ENCODE peak calls at places on chromosomes 1 and 21, in six cellular contexts. R is nephron progenitor cell; X is mammary epithelial cell; L is endothelial cell; B is tibial nerve; W is CD4-positive, alpha-beta T cell. H is an unnamed sample.

GRCh38 chr1:13948396-13948795 is 248.4 kb downstream of the PRDM2 start:
- DNase-seq in R (no peak), X (no peak), L (no peak), B (no peak), W (no peak), H (no peak)

GRCh38 chr1:226783202-226783601 is 44.1 kb upstream of the ITPKB start:
- DNase-seq in R (no peak), X (no peak), L (no peak), B (no peak), W (no peak), H (no peak)

GRCh38 chr1:180291004-180291403 is 60.9 kb downstream of the LHX4 start:
- DNase-seq in R (no peak), X (no peak), L (no peak), B (no peak), W (no peak), H (no peak)

GRCh38 chr1:47558601-47559593 is 121.1 kb downstream of the FOXD2 start:
- DNase-seq in R (no peak), X (no peak), L (no peak), B (no peak), W (no peak), H (no peak)

GRCh38 chr1:1358433-1359201 is at the start of gene MXRA8:
- DNase-seq in R (peak; percentile 63), X (no peak), L (no peak), B (peak; percentile 79), W (no peak), H (no peak)

GRCh38 chr1:69129538-69129937 is 438.2 kb upstream of the LRRC7 start:
- DNase-seq in R (no peak), X (no peak), L (no peak), B (no peak), W (no peak), H (no peak)

GRCh38 chr1:111099289-111099688 is 40.6 kb downstream of the DRAM2 start:
- DNase-seq in R (no peak), X (no peak), L (no peak), B (no peak), W (no peak), H (no peak)

GRCh38 chr21:43312011-43312410 is 114.9 kb downstream of the SIK1 start:
- DNase-seq in R (no peak), X (no peak), L (no peak), B (no peak), W (no peak), H (no peak)

GRCh38 chr21:46544003-46544402 is 60.9 kb downstream of the S100B start:
- DNase-seq in R (no peak), X (no peak), L (no peak), B (no peak), W (no peak), H (no peak)

GRCh38 chr1:89945852-89946476 is 48.9 kb upstream of the ZNF326 start:
- DNase-seq in R (no peak), X (peak; percentile 80), L (no peak), B (no peak), W (no peak), H (no peak)

GRCh38 chr1:94527447-94528031 is 14.0 kb downstream of the F3 start:
- DNase-seq in R (no peak), X (peak; percentile 89), L (no peak), B (no peak), W (no peak), H (no peak)

GRCh38 chr1:216456682-216457081 is 33.4 kb upstream of the USH2A start:
- DNase-seq in R (no peak), X (peak; percentile 81), L (no peak), B (no peak), W (no peak), H (no peak)

GRCh38 chr1:89987170-89987819 is 7.6 kb upstream of the ZNF326 start:
- DNase-seq in R (peak; percentile 39), X (peak; percentile 66), L (peak; percentile 50), B (no peak), W (peak; percentile 47), H (peak; percentile 35)

GRCh38 chr1:212089560-212090163 is 54.1 kb downstream of the DTL start:
- DNase-seq in R (no peak), X (no peak), L (no peak), B (no peak), W (no peak), H (no peak)

GRCh38 chr1:79792212-79792575 is 785.7 kb upstream of the ADGRL4 start:
- DNase-seq in R (no peak), X (peak; percentile 36), L (no peak), B (no peak), W (no peak), H (no peak)

GRCh38 chr1:12166834-12167492 is at the start of gene TNFRSF1B:
- DNase-seq in R (peak; percentile 77), X (peak; percentile 9), L (peak; percentile 70), B (peak; percentile 42), W (peak; percentile 58), H (no peak)

GRCh38 chr1:62057230-62057629 is 137.4 kb upstream of the L1TD1 start:
- DNase-seq in R (no peak), X (no peak), L (no peak), B (no peak), W (no peak), H (no peak)

GRCh38 chr1:100461222-100461621 is 76.7 kb upstream of the GPR88 start:
- DNase-seq in R (peak; percentile 9), X (no peak), L (no peak), B (peak; percentile 17), W (no peak), H (no peak)

GRCh38 chr1:67020304-67020703 is 33.6 kb downstream of the SLC35D1 start:
- DNase-seq in R (no peak), X (no peak), L (no peak), B (no peak), W (no peak), H (no peak)

GRCh38 chr1:115624859-115625258 is 16.9 kb upstream of the VANGL1 start:
- DNase-seq in R (no peak), X (no peak), L (no peak), B (no peak), W (no peak), H (no peak)

GRCh38 chr1:98264727-98265126 is 343.9 kb upstream of the DPYD start:
- DNase-seq in R (no peak), X (no peak), L (no peak), B (no peak), W (no peak), H (no peak)

GRCh38 chr1:40039245-40039756 is 1.2 kb upstream of the CAP1 start:
- DNase-seq in R (no peak), X (no peak), L (no peak), B (no peak), W (no peak), H (no peak)

GRCh38 chr1:16442273-16442672 is 1.7 kb downstream of the NECAP2 start:
- DNase-seq in R (no peak), X (no peak), L (no peak), B (no peak), W (no peak), H (no peak)

GRCh38 chr1:27408151-27408550 is 15.7 kb downstream of the GPR3 start:
- DNase-seq in R (no peak), X (no peak), L (no peak), B (no peak), W (no peak), H (no peak)

GRCh38 chr1:161934278-161934608 is 89.4 kb downstream of the OLFML2B start:
- DNase-seq in R (no peak), X (no peak), L (no peak), B (no peak), W (no peak), H (no peak)

GRCh38 chr1:228379165-228379460 is 27.5 kb downstream of the TRIM11 start:
- DNase-seq in R (peak; percentile 64), X (no peak), L (no peak), B (no peak), W (no peak), H (no peak)

GRCh38 chr21:43686811-43687565 is 27.6 kb downstream of the RRP1B start:
- DNase-seq in R (no peak), X (no peak), L (no peak), B (no peak), W (no peak), H (no peak)

GRCh38 chr1:19812875-19813650 is 2.0 kb downstream of the RNF186 start:
- DNase-seq in R (no peak), X (no peak), L (no peak), B (no peak), W (no peak), H (no peak)

GRCh38 chr1:204760350-204761134 is 75.0 kb upstream of the LRRN2 start:
- DNase-seq in R (no peak), X (no peak), L (no peak), B (no peak), W (no peak), H (no peak)

GRCh38 chr1:236451796-236452373 is 57.8 kb downstream of the EDARADD start:
- DNase-seq in R (no peak), X (peak; percentile 6), L (peak; percentile 39), B (no peak), W (peak; percentile 27), H (no peak)
- TF ChIP-seq CTCF in R (peak; percentile 21), X (peak; percentile 34), L (peak; percentile 52), B (no peak), W (peak; percentile 22), H (peak; percentile 28)

DNA sequence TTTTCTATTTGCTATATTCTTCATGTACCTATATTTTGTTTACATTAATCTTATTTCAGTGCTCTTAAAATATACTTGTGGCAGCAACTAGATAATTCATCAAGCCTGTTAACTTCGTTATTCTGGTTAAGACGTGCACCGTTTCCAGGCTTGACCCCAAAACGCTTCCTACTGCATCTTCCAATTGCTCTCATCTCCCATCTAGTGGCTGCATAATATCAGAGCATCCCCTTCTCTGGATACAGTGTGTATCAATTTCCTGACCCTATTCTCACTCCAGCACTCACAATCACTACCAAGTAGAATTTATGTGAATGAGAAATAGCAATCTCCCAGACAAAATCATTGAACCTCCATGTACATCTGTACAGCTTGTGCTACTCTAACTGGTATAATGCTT is 1280.3 kb upstream of the B3GALT2 start:
- DNase-seq in R (no peak), X (peak; percentile 2), L (peak; percentile 8), B (no peak), W (no peak), H (no peak)
- TF ChIP-seq CTCF in R (no peak), X (peak; percentile 18), L (peak; percentile 13), B (peak; percentile 8), W (no peak), H (peak; percentile 10)

GRCh38 chr1:225754940-225755635 is 22.5 kb upstream of the SRP9 start:
- DNase-seq in R (no peak), X (peak; percentile 77), L (no peak), B (no peak), W (no peak), H (no peak)
- TF ChIP-seq CTCF in R (no peak), X (no peak), L (no peak), B (no peak), W (no peak), H (no peak)

DNA sequence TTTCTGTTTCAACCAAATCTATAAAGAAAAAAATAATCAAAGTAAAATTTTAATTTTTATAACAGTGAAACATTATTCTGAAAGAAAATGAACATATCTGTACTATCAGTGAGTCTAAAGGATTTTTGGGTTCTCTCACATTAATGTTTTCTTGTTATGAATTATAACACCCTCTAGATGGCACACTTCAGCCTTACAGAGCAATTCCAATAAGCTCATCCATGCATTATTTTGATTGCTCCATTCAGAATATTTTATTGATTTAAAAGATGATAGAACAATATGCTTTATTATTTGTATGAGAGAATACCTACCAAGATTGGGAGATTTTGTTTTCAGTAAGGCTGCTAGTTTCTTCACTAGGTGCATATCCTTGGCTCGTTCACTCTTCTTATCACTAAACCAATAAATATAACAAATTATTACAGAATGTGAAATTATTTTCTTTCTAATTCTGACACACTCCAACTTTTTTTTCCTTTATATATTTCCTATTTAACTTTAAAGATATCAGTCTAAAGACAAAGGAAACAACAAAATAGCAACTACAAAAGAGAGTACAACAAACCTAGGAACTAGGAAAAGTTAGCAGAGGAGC is 82.4 kb downstream of the RAB3GAP2 start:
- DNase-seq in R (no peak), X (peak; percentile 4), L (no peak), B (no peak), W (no peak), H (no peak)
- TF ChIP-seq CTCF in R (peak; percentile 36), X (peak; percentile 39), L (peak; percentile 39), B (peak; percentile 44), W (peak; percentile 58), H (peak; percentile 74)